ENCODE peak calls at places on chromosomes 12 and 14, in nine cellular contexts. P, J, B, C, K, G, A, E and Z are unnamed samples.
A peak's percentile ranks its signal among the peaks of the same experiment; 100 is the strongest.

GRCh38 chr14:37246427-37246829 is 48.7 kb downstream of the MIPOL1 start:
- DNase-seq in P (no peak), B (peak; percentile 70), K (peak; percentile 64), A (peak; percentile 52), E (peak; percentile 66), J (no peak), G (no peak), C (no peak), Z (peak; percentile 44)

GRCh38 chr12:50017047-50017446 is 8.2 kb downstream of the RACGAP1 start:
- DNase-seq in A (no peak), C (no peak), E (peak; percentile 95), P (peak; percentile 78), G (no peak), K (peak; percentile 60), B (peak; percentile 96), J (no peak), Z (peak; percentile 75)

GRCh38 chr12:38588618-38589309 is 272.2 kb downstream of the ALG10B start:
- DNase-seq in C (no peak), A (no peak), G (no peak), J (no peak), P (no peak), E (no peak), B (peak; percentile 4), K (peak; percentile 25), Z (no peak)

GRCh38 chr12:120536064-120536791 is 2.1 kb downstream of the RNF10 start:
- DNase-seq in P (no peak), J (no peak), C (no peak), A (no peak), B (no peak), E (no peak), G (no peak), K (no peak), Z (no peak)

GRCh38 chr14:88245321-88245720 is 77.7 kb downstream of the KCNK10 start:
- DNase-seq in E (no peak), J (no peak), K (no peak), C (no peak), A (no peak), B (peak; percentile 31), P (no peak), G (no peak), Z (no peak)

GRCh38 chr14:63770187-63770807 is 42.4 kb upstream of the SGPP1 start:
- DNase-seq in G (peak; percentile 30), B (peak; percentile 66), K (peak; percentile 60), E (peak; percentile 75), C (no peak), A (peak; percentile 40), J (no peak), P (no peak), Z (peak; percentile 57)

GRCh38 chr14:94654071-94654974 is 42.1 kb downstream of the SERPINA3 start:
- DNase-seq in P (no peak), K (no peak), J (no peak), A (peak; percentile 7), C (no peak), G (no peak), B (peak; percentile 12), E (peak; percentile 25), Z (no peak)

GRCh38 chr14:95437715-95438114 is 78.7 kb downstream of the SYNE3 start:
- DNase-seq in J (no peak), B (no peak), G (no peak), A (no peak), E (no peak), C (no peak), K (no peak), P (no peak), Z (no peak)

GRCh38 chr14:67623114-67623513 is 3.4 kb downstream of the ARG2 start:
- DNase-seq in J (no peak), G (no peak), A (peak; percentile 18), C (no peak), P (no peak), B (peak; percentile 49), E (no peak), K (peak; percentile 96), Z (no peak)

GRCh38 chr12:33706927-33707326 is 267.3 kb upstream of the SYT10 start:
- DNase-seq in A (no peak), P (no peak), K (no peak), C (no peak), G (no peak), J (no peak), E (no peak), B (no peak), Z (no peak)

GRCh38 chr12:121634836-121635235 is 8.5 kb downstream of the ORAI1 start:
- DNase-seq in G (no peak), P (no peak), A (no peak), J (no peak), C (no peak), K (no peak), E (no peak), B (no peak), Z (no peak)

GRCh38 chr14:64947710-64948611 is 5.4 kb upstream of the GPX2 start:
- DNase-seq in G (peak; percentile 92), E (no peak), P (no peak), J (no peak), B (no peak), C (peak; percentile 59), K (no peak), A (no peak), Z (no peak)

GRCh38 chr12:47882796-47883546 is 21.8 kb downstream of the VDR start:
- DNase-seq in K (peak; percentile 42), G (no peak), A (no peak), B (no peak), C (no peak), E (no peak), P (peak; percentile 87), J (no peak), Z (no peak)

GRCh38 chr12:49900371-49900770 is 3.3 kb downstream of the FAIM2 start:
- DNase-seq in A (no peak), K (no peak), P (no peak), G (no peak), B (no peak), J (no peak), E (no peak), C (peak; percentile 62), Z (no peak)

GRCh38 chr14:105010891-105011291 is 10.0 kb downstream of the CDCA4 start:
- DNase-seq in E (no peak), K (no peak), B (no peak), C (no peak), A (no peak), J (no peak), P (no peak), G (no peak), Z (no peak)

GRCh38 chr14:55353686-55354467 is 57.8 kb downstream of the ATG14 start:
- DNase-seq in B (no peak), G (no peak), J (no peak), P (no peak), E (no peak), A (no peak), K (peak; percentile 66), C (no peak), Z (no peak)

GRCh38 chr12:97572220-97572619 is 109.6 kb downstream of the RMST start:
- DNase-seq in B (no peak), G (no peak), E (no peak), J (no peak), A (no peak), K (peak; percentile 36), P (no peak), C (no peak), Z (no peak)

GRCh38 chr12:68121143-68121542 is 38.4 kb downstream of the IFNG start:
- DNase-seq in G (no peak), A (no peak), C (no peak), P (no peak), J (no peak), B (no peak), K (no peak), E (no peak), Z (no peak)

GRCh38 chr14:101557811-101558738 is 3.2 kb upstream of the DIO3 start:
- DNase-seq in J (no peak), A (no peak), P (no peak), B (no peak), C (peak; percentile 54), E (no peak), K (no peak), G (peak; percentile 56), Z (no peak)
- TF ChIP-seq CTCF in J (no peak), A (no peak), P (no peak), B (no peak), C (no peak), E (no peak), K (no peak), G (peak; percentile 28), Z (peak; percentile 29)

DNA sequence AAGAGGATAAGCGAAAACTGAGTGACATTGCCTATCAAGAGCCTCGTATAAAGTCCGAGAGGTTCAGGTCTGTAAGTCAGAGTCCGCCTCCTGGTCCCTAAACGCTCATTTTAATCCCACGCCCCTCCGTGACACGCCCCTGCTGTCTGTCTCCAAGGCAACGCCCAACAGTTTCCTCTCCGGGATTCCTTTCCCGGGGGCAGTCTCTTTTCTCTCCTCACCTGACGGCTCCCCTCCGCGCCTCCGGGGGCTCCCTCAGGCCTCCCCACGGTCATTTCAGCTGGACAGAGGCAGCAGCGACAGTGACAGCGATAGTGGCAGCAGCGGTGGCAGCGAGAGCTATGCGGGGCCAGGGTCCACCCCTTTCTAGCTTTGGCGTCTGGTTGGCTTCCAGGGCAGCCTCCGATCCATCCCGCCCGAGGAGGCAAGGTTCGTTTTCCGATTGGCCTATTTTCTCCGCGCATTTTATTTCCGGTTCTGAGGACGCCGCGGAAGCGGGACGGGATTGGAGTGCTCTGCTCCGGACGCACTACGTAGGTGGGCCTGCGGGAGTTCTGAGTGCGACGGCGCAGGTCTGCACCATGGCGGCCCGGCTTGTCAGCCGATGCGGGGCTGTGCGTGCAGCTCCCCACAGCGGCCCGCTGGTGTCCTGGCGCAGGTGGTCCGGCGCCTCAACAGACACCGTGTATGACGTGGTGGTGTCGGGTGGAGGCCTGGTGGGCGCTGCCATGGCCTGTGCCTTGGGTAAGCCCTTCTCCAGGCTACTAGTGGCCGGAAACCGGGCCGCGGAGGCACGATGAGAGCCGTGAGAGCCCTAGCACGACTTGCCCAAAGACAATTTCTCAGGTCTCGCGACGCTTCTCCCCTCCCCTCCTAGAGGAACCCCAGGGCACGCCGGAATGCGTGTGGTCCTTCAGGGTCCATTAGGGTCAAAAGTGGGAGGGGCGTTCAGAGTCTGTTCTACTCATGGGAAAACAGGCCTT is at the start of the genes COQ6 and FAM161B:
- DNase-seq in C (peak; percentile 98), E (peak; percentile 98), K (peak; percentile 98), A (peak; percentile 96), J (peak; percentile 87), G (peak; percentile 92), P (peak; percentile 94), B (peak; percentile 95), Z (peak; percentile 96)
- TF ChIP-seq CTCF in C (peak; percentile 8), E (no peak), K (no peak), A (no peak), J (no peak), G (no peak), P (no peak), B (no peak), Z (peak; percentile 5)

DNA sequence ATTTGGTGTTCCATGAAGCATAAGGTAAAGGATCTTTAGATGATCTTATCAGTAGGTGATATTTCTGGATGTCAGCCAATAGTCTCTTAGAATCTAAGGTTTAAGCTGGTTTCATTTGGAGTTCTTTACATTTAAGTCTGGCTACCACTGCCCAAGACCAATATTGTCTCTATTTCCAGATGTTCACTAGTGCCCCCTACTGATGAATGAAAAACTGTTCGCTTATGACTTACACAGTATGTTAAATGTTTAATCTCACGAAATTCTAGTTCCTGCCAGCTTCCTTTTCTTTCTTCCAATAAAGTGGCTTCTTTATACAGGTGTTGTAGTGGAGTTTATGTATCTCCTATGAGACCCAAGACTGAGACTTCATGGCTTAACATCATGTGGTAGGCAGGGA is 31.8 kb upstream of the MIS18BP1 start:
- DNase-seq in C (no peak), A (peak; percentile 33), K (no peak), J (no peak), B (peak; percentile 2), E (no peak), G (no peak), P (no peak), Z (no peak)
- TF ChIP-seq CTCF in C (no peak), A (peak; percentile 43), K (no peak), J (no peak), B (peak; percentile 18), E (no peak), G (no peak), P (no peak), Z (peak; percentile 48)

GRCh38 chr12:82942521-82942920 is 255.8 kb downstream of the TMTC2 start:
- DNase-seq in B (peak; percentile 3), A (no peak), J (no peak), K (peak; percentile 31), P (no peak), E (no peak), C (no peak), G (no peak), Z (no peak)
- TF ChIP-seq CTCF in B (no peak), A (no peak), J (no peak), K (no peak), P (no peak), E (no peak), C (no peak), G (no peak), Z (no peak)